ENCODE peak calls at places on chromosome 13, in nine cellular contexts. X is ELR; I is glutamatergic neuron; M is activated naive CD4-positive, alpha-beta T cell; O is OCI-LY7; T is heart right ventricle; Q is activated CD4-positive, CD25-positive, alpha-beta regulatory T cell; L is fibroblast of mammary gland; D is cardiac septum. W is an unnamed sample.

GRCh38 chr13:50241479-50241878 is 226.2 kb downstream of the KCNRG start:
- DNase-seq in X (no peak), I (no peak), M (no peak), O (no peak), T (no peak), Q (no peak), L (no peak), D (no peak), W (no peak)

GRCh38 chr13:33953203-33953602 is 135.3 kb downstream of the RFC3 start:
- DNase-seq in X (peak; percentile 47), I (no peak), M (no peak), O (no peak), T (no peak), Q (no peak), L (peak; percentile 79), D (no peak), W (no peak)

GRCh38 chr13:114118763-114119123 is 13.7 kb downstream of the RASA3 start:
- DNase-seq in X (peak; percentile 74), I (peak; percentile 20), M (no peak), O (no peak), T (no peak), Q (no peak), L (peak; percentile 48), D (no peak), W (no peak)

GRCh38 chr13:29439601-29440381 is 155.7 kb downstream of the SLC7A1 start:
- DNase-seq in X (no peak), I (no peak), M (no peak), O (no peak), T (no peak), Q (no peak), L (peak; percentile 35), D (no peak), W (no peak)

GRCh38 chr13:113823771-113824170 is 40.1 kb downstream of the GAS6 start:
- DNase-seq in X (no peak), I (no peak), M (no peak), O (no peak), T (no peak), Q (no peak), L (no peak), D (no peak), W (no peak)

GRCh38 chr13:59666504-59666903 is 497.2 kb downstream of the DIAPH3 start:
- DNase-seq in X (no peak), I (no peak), M (no peak), O (no peak), T (no peak), Q (no peak), L (peak; percentile 24), D (no peak), W (no peak)

GRCh38 chr13:84845875-84846619 is 953.2 kb downstream of the SLITRK6 start:
- DNase-seq in X (no peak), I (no peak), M (no peak), O (no peak), T (no peak), Q (no peak), L (no peak), D (no peak), W (no peak)

GRCh38 chr13:51501592-51502205 is 48.9 kb upstream of the INTS6 start:
- DNase-seq in X (peak; percentile 79), I (no peak), M (no peak), O (no peak), T (no peak), Q (no peak), L (peak; percentile 83), D (no peak), W (no peak)

GRCh38 chr13:43725460-43725859 is 61.3 kb downstream of the ENOX1 start:
- DNase-seq in X (no peak), I (no peak), M (no peak), O (no peak), T (no peak), Q (no peak), L (peak; percentile 9), D (no peak), W (no peak)

GRCh38 chr13:108419768-108420167 is 150.2 kb downstream of the TNFSF13B start:
- DNase-seq in X (no peak), I (no peak), M (no peak), O (no peak), T (no peak), Q (no peak), L (no peak), D (no peak), W (no peak)

GRCh38 chr13:43279696-43280095 is 256.3 kb downstream of the DNAJC15 start:
- DNase-seq in X (no peak), I (no peak), M (no peak), O (no peak), T (no peak), Q (no peak), L (no peak), D (no peak), W (no peak)

GRCh38 chr13:31699650-31700049 is 39.7 kb upstream of the RXFP2 start:
- DNase-seq in X (peak; percentile 22), I (no peak), M (no peak), O (peak; percentile 1), T (no peak), Q (no peak), L (no peak), D (no peak), W (no peak)

GRCh38 chr13:27172495-27172842 is 858 bp upstream of the USP12 start:
- DNase-seq in X (peak; percentile 73), I (no peak), M (no peak), O (peak; percentile 52), T (no peak), Q (no peak), L (no peak), D (no peak), W (peak; percentile 85)

GRCh38 chr13:40272776-40273139 is 393.7 kb downstream of the FOXO1 start:
- DNase-seq in X (peak; percentile 15), I (no peak), M (no peak), O (no peak), T (no peak), Q (no peak), L (peak; percentile 76), D (no peak), W (no peak)

GRCh38 chr13:113976711-113977684 is 3.1 kb upstream of the C13orf46 start:
- DNase-seq in X (peak; percentile 78), I (peak; percentile 10), M (no peak), O (no peak), T (no peak), Q (no peak), L (peak; percentile 56), D (no peak), W (no peak)

GRCh38 chr13:71789952-71790351 is 77.1 kb downstream of the DACH1 start:
- DNase-seq in X (no peak), I (no peak), M (no peak), O (no peak), T (no peak), Q (no peak), L (no peak), D (no peak), W (no peak)

GRCh38 chr13:98521461-98521860 is 55.4 kb downstream of the STK24 start:
- DNase-seq in X (no peak), I (no peak), M (no peak), O (no peak), T (no peak), Q (no peak), L (no peak), D (no peak), W (no peak)

GRCh38 chr13:77544365-77544764 is 8.9 kb downstream of the SCEL start:
- DNase-seq in X (no peak), I (no peak), M (no peak), O (no peak), T (peak; percentile 57), Q (no peak), L (peak; percentile 59), D (no peak), W (no peak)

GRCh38 chr13:50208826-50209335 is 193.6 kb downstream of the KCNRG start:
- DNase-seq in X (peak; percentile 43), I (peak; percentile 79), M (no peak), O (peak; percentile 45), T (peak; percentile 41), Q (no peak), L (peak; percentile 97), D (peak; percentile 89), W (peak; percentile 63)

GRCh38 chr13:112069063-112069726 is 2.2 kb downstream of the SOX1 start:
- DNase-seq in X (no peak), I (no peak), M (no peak), O (no peak), T (no peak), Q (no peak), L (no peak), D (no peak), W (no peak)

GRCh38 chr13:50227356-50227755 is 212.1 kb downstream of the KCNRG start:
- DNase-seq in X (no peak), I (no peak), M (no peak), O (no peak), T (no peak), Q (no peak), L (no peak), D (no peak), W (no peak)

GRCh38 chr13:111482806-111483620 is 162.6 kb downstream of the TEX29 start:
- DNase-seq in X (no peak), I (no peak), M (no peak), O (no peak), T (no peak), Q (no peak), L (no peak), D (no peak), W (no peak)

GRCh38 chr13:33722216-33722900 is 95.6 kb upstream of the RFC3 start:
- DNase-seq in X (no peak), I (no peak), M (no peak), O (no peak), T (no peak), Q (no peak), L (peak; percentile 7), D (no peak), W (no peak)

GRCh38 chr13:112161441-112162301 is 94.7 kb downstream of the SOX1 start:
- DNase-seq in X (no peak), I (no peak), M (no peak), O (no peak), T (no peak), Q (no peak), L (no peak), D (peak; percentile 55), W (no peak)

GRCh38 chr13:51346397-51346796 is 6.9 kb downstream of the SERPINE3 start:
- DNase-seq in X (no peak), I (no peak), M (no peak), O (no peak), T (no peak), Q (no peak), L (no peak), D (no peak), W (no peak)

GRCh38 chr13:98520674-98521449 is 56.0 kb downstream of the STK24 start:
- DNase-seq in X (no peak), I (no peak), M (no peak), O (no peak), T (no peak), Q (no peak), L (no peak), D (no peak), W (no peak)

GRCh38 chr13:111480976-111481375 is 160.5 kb downstream of the TEX29 start:
- DNase-seq in X (no peak), I (no peak), M (no peak), O (no peak), T (no peak), Q (no peak), L (no peak), D (no peak), W (no peak)

GRCh38 chr13:75417006-75417384 is 65.0 kb downstream of the TBC1D4 start:
- DNase-seq in X (peak; percentile 15), I (no peak), M (no peak), O (no peak), T (peak; percentile 13), Q (no peak), L (peak; percentile 42), D (no peak), W (no peak)

GRCh38 chr13:94673841-94674240 is 38.5 kb downstream of the SOX21 start:
- DNase-seq in X (no peak), I (no peak), M (no peak), O (no peak), T (no peak), Q (no peak), L (no peak), D (no peak), W (no peak)

GRCh38 chr13:51148952-51149573 is 38.0 kb upstream of the C13orf42 start:
- DNase-seq in X (peak; percentile 53), I (peak; percentile 36), M (no peak), O (peak; percentile 16), T (no peak), Q (no peak), L (peak; percentile 60), D (no peak), W (no peak)

GRCh38 chr13:28357846-28358496 is 137.0 kb downstream of the FLT1 start:
- DNase-seq in X (peak; percentile 35), I (no peak), M (no peak), O (no peak), T (no peak), Q (no peak), L (no peak), D (no peak), W (no peak)

W was measured in GF-D8.